ENCODE peak calls at places on chromosomes 5 and 9, in four cellular contexts. J, R, K and Q are unnamed samples.

GRCh38 chr5:143138839-143139238 is 264.6 kb downstream of the NR3C1 start:
- DNase-seq in J (no peak), R (no peak), K (no peak), Q (no peak)

GRCh38 chr9:13144176-13144820 is 135.2 kb downstream of the MPDZ start:
- DNase-seq in J (no peak), R (no peak), K (no peak), Q (no peak)

GRCh38 chr9:130192600-130192999 is 20.4 kb downstream of the NCS1 start:
- DNase-seq in J (no peak), R (no peak), K (no peak), Q (no peak)

GRCh38 chr9:42852133-42852532 is 668.7 kb downstream of the SPATA31A6 start:
- DNase-seq in J (peak), R (peak), K (peak), Q (peak)

GRCh38 chr9:84146893-84147705 is 166.5 kb downstream of the RMI1 start:
- DNase-seq in J (no peak), R (no peak), K (no peak), Q (no peak)

GRCh38 chr5:173457482-173457881 is 129.3 kb upstream of the STC2 start:
- DNase-seq in J (no peak), R (no peak), K (no peak), Q (no peak)

GRCh38 chr5:111584651-111585050 is 72.3 kb upstream of the STARD4 start:
- DNase-seq in J (peak), R (no peak), K (no peak), Q (no peak)

GRCh38 chr5:154118832-154119442 is 71.6 kb upstream of the GALNT10 start:
- DNase-seq in J (peak), R (no peak), K (no peak), Q (no peak)

GRCh38 chr9:34994429-34995287 is 5.1 kb downstream of the DNAJB5 start:
- DNase-seq in J (peak), R (peak), K (peak), Q (peak)

GRCh38 chr9:98989036-98990000 is 45.6 kb downstream of the COL15A1 start:
- DNase-seq in J (peak), R (peak), K (no peak), Q (no peak)

GRCh38 chr5:30030110-30030509 is 1163.4 kb upstream of the CDH6 start:
- DNase-seq in J (no peak), R (no peak), K (no peak), Q (no peak)

GRCh38 chr9:78676009-78676408 is 379.1 kb downstream of the PSAT1 start:
- DNase-seq in J (no peak), R (no peak), K (no peak), Q (no peak)

GRCh38 chr5:74665246-74665645 is 19.8 kb upstream of the HEXB start:
- DNase-seq in J (no peak), R (no peak), K (no peak), Q (no peak)

GRCh38 chr5:74669824-74670223 is 15.2 kb upstream of the HEXB start:
- DNase-seq in J (no peak), R (no peak), K (no peak), Q (no peak)

GRCh38 chr5:74667396-74667795 is 17.6 kb upstream of the HEXB start:
- DNase-seq in J (no peak), R (no peak), K (no peak), Q (no peak)

GRCh38 chr5:74670377-74671038 is 14.5 kb upstream of the HEXB start:
- DNase-seq in J (no peak), R (no peak), K (no peak), Q (no peak)

DNA sequence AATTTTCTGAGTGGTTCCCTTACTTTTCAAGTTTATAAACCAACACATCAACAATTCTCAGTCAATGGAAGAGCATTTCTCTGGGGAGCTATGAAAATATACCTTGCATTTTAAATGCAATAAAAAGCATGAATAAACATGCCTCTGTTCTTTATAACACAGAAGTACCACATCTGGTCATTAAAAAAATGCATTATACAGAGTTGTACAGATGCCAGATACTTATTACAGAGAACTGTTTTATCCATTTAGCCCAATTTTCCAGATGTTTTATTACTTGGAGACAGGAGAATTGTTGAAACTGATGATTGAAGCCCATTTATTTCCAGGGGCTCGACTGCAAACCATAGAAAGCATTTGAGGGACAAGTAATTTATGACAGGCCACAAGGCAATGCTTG is 19.2 kb upstream of the HEXB start:
- DNase-seq in J (no peak), R (no peak), K (no peak), Q (no peak)
- H3K27ac ChIP-seq in J (no peak), R (no peak), K (no peak), Q (no peak)

GRCh38 chr9:4038182-4038723 is 261.6 kb downstream of the GLIS3 start:
- DNase-seq in J (peak), R (no peak), K (no peak), Q (no peak)
- H3K27ac ChIP-seq in J (peak), R (no peak), K (no peak), Q (no peak)

GRCh38 chr9:36144322-36145206 is 8.0 kb downstream of the GLIPR2 start:
- DNase-seq in J (no peak), R (no peak), K (no peak), Q (no peak)
- H3K27ac ChIP-seq in J (no peak), R (no peak), K (no peak), Q (no peak)

DNA sequence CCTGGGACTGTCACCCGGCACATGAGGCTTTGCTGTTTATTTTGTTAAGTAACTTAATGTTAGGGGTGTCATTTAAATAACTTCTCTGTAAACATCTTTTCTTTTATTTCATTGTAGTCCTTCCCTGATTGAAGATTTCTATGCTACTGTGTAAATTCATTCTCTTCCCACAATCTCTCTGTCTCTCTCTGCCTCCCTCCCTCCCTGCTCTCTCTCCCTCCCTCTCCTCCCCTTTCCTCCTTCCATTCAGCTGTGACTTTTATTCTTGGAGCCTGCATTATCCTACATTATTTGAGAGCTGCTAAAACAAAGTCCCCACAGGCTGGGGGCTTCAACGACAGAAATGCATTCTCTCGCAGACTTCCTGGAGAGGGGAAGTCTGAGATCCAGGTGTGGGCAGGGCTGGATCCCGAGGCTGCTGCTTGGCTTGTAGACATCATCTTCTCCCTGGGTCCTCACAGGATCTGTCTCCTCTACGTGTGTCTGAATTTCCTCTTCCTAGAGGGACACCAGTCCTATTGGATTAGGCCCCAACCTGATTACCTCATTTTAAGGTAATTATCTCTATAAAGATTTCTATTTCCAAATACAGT is 18.4 kb downstream of the UBE2QL1 start:
- DNase-seq in J (no peak), R (no peak), K (no peak), Q (no peak)
- H3K27ac ChIP-seq in J (no peak), R (no peak), K (no peak), Q (no peak)

GRCh38 chr5:82355496-82355895 is 77.3 kb upstream of the RPS23 start:
- DNase-seq in J (no peak), R (no peak), K (no peak), Q (no peak)

GRCh38 chr5:82354543-82354942 is 76.4 kb upstream of the RPS23 start:
- DNase-seq in J (no peak), R (no peak), K (no peak), Q (no peak)

GRCh38 chr5:82356808-82357671 is 78.9 kb upstream of the RPS23 start:
- DNase-seq in J (peak), R (no peak), K (no peak), Q (peak)

GRCh38 chr5:82355053-82355452 is 76.9 kb upstream of the RPS23 start:
- DNase-seq in J (no peak), R (no peak), K (no peak), Q (no peak)

GRCh38 chr5:82355921-82356454 is 77.8 kb upstream of the RPS23 start:
- DNase-seq in J (no peak), R (no peak), K (no peak), Q (no peak)
- H3K27ac ChIP-seq in J (no peak), R (no peak), K (no peak), Q (no peak)

DNA sequence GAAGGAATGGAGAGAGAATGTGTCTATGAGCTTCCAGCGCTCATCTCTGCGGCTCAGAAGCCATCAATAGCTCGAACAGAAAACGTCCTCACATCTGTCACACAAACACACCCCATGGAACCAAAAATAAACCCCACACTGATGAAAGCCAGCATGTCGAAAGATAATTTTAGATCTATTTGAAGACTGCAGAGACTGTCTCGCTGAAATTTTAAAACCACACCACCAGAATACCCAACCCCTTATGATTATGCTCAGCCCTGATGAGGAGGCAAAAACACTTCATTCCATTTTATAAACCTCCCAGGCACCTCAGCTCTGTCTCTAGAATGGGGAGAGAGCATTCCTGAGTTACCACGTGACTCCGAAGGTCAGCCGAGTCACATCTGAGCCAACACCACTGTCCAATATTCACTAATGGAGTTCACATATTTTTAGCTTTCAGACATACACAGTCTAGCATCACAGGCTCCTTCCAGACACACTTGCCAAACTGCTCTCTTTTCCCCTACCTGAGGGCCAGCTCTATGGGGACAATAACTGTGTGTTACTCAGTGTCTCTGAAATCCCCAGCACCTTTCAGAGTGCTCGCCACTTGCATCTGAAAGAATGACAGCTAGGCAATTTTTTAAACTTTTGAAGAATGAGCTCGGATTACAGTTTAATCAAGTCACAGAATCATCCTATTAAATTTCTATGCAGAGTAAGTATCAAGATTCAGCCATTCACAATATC is 63.2 kb downstream of the SERINC5 start:
- DNase-seq in J (no peak), R (peak), K (no peak), Q (no peak)
- H3K27ac ChIP-seq in J (peak), R (peak), K (peak), Q (peak)